ENCODE peak calls at places on chromosomes 6 and 20, in nine cellular contexts. O is HS-27A; D is SW480; T is aorta; Y is stimulated activated CD4-positive, alpha-beta T cell treated with anti-CD3 and anti-CD28 coated beads, Interleukin-15, amount 100 ng/mL, for 1 hour; G is adrenal gland; A is stimulated activated CD8-positive, alpha-beta memory T cell treated with anti-CD3 and anti-CD28 coated beads, Interleukin-7, amount 100 ng/mL, for 24 hours; N is glutamatergic neuron; X is HT1080. W is an unnamed sample.

GRCh38 chr6:158018851-158019361 is 37.2 kb downstream of the SYNJ2 start:
- DNase-seq in O (no peak), D (no peak), T (no peak), Y (no peak), G (peak; percentile 76), A (no peak), N (no peak), X (peak; percentile 22), W (no peak)

GRCh38 chr6:18183736-18184135 is 28.5 kb downstream of the KDM1B start:
- DNase-seq in O (no peak), D (no peak), T (no peak), Y (no peak), G (peak; percentile 19), A (no peak), N (no peak), X (no peak), W (no peak)

GRCh38 chr20:1879934-1880333 is 15.3 kb upstream of the SIRPA start:
- DNase-seq in O (no peak), D (no peak), T (no peak), Y (no peak), G (no peak), A (no peak), N (no peak), X (no peak), W (no peak)

GRCh38 chr20:63129991-63130653 is 85.8 kb downstream of the YTHDF1 start:
- DNase-seq in O (no peak), D (no peak), T (peak; percentile 8), Y (no peak), G (no peak), A (no peak), N (peak; percentile 15), X (no peak), W (no peak)

GRCh38 chr6:26235240-26235730 is 129.7 kb upstream of the BTN3A2 start:
- DNase-seq in O (no peak), D (no peak), T (no peak), Y (no peak), G (no peak), A (no peak), N (no peak), X (no peak), W (no peak)

GRCh38 chr6:14924126-14925024 is 321.5 kb upstream of the JARID2 start:
- DNase-seq in O (no peak), D (no peak), T (no peak), Y (no peak), G (no peak), A (no peak), N (peak; percentile 58), X (no peak), W (no peak)

GRCh38 chr20:32626859-32627636 is 41.9 kb upstream of the NOL4L start:
- DNase-seq in O (no peak), D (peak; percentile 53), T (no peak), Y (no peak), G (peak; percentile 20), A (no peak), N (no peak), X (no peak), W (no peak)

GRCh38 chr6:25886066-25886465 is 12.0 kb upstream of the SLC17A3 start:
- DNase-seq in O (no peak), D (no peak), T (no peak), Y (no peak), G (no peak), A (no peak), N (no peak), X (no peak), W (no peak)

GRCh38 chr20:49276895-49277785 is 717 bp downstream of the ZNFX1 start:
- DNase-seq in O (no peak), D (no peak), T (peak; percentile 69), Y (peak; percentile 35), G (peak; percentile 29), A (no peak), N (peak; percentile 39), X (no peak), W (no peak)

GRCh38 chr6:37731888-37732287 is 34.2 kb upstream of the MDGA1 start:
- DNase-seq in O (no peak), D (peak; percentile 42), T (peak; percentile 32), Y (peak; percentile 37), G (no peak), A (peak; percentile 24), N (no peak), X (no peak), W (no peak)

W was measured in esophagus squamous epithelium.